ENCODE peak calls at places on chromosomes 4 and X, in seven cellular contexts. One of them, this sample, is unnamed.

GRCh38 chr4:128757712-128758111 is 51.8 kb upstream of the JADE1 start:
- DNase-seq in activated CD4-positive, alpha-beta memory T cell treated with anti-CD3 and anti-CD28 coated beads, Interleukin-2, amount 10 ng/mL, durations not matched to agents 7 days and 5 days: no peak
- DNase-seq in activated naive CD4-positive, alpha-beta T cell treated with anti-CD3 and anti-CD28 coated beads, Interleukin-2, amount 50 U/mL, for 16 hours: no peak
- DNase-seq in memory B cell: no peak
- DNase-seq in stromal cell of bone marrow: no peak
- DNase-seq in adrenal gland: peak
- DNase-seq in T-helper 1 cell: no peak
- DNase-seq in this sample: no peak

GRCh38 chr4:63459329-63459728 is 949.9 kb downstream of the TECRL start:
- DNase-seq in activated CD4-positive, alpha-beta memory T cell treated with anti-CD3 and anti-CD28 coated beads, Interleukin-2, amount 10 ng/mL, durations not matched to agents 7 days and 5 days: no peak
- DNase-seq in activated naive CD4-positive, alpha-beta T cell treated with anti-CD3 and anti-CD28 coated beads, Interleukin-2, amount 50 U/mL, for 16 hours: no peak
- DNase-seq in memory B cell: no peak
- DNase-seq in stromal cell of bone marrow: no peak
- DNase-seq in adrenal gland: no peak
- DNase-seq in T-helper 1 cell: no peak
- DNase-seq in this sample: no peak

GRCh38 chr4:138576684-138577083 is 334.5 kb upstream of the SLC7A11 start:
- DNase-seq in activated CD4-positive, alpha-beta memory T cell treated with anti-CD3 and anti-CD28 coated beads, Interleukin-2, amount 10 ng/mL, durations not matched to agents 7 days and 5 days: no peak
- DNase-seq in activated naive CD4-positive, alpha-beta T cell treated with anti-CD3 and anti-CD28 coated beads, Interleukin-2, amount 50 U/mL, for 16 hours: no peak
- DNase-seq in memory B cell: no peak
- DNase-seq in stromal cell of bone marrow: no peak
- DNase-seq in adrenal gland: no peak
- DNase-seq in T-helper 1 cell: no peak
- DNase-seq in this sample: no peak

GRCh38 chr4:13580018-13580417 is 35.7 kb upstream of the NKX3-2 start:
- DNase-seq in activated CD4-positive, alpha-beta memory T cell treated with anti-CD3 and anti-CD28 coated beads, Interleukin-2, amount 10 ng/mL, durations not matched to agents 7 days and 5 days: no peak
- DNase-seq in activated naive CD4-positive, alpha-beta T cell treated with anti-CD3 and anti-CD28 coated beads, Interleukin-2, amount 50 U/mL, for 16 hours: no peak
- DNase-seq in memory B cell: no peak
- DNase-seq in stromal cell of bone marrow: no peak
- DNase-seq in adrenal gland: no peak
- DNase-seq in T-helper 1 cell: no peak
- DNase-seq in this sample: no peak

GRCh38 chr4:88275516-88275915 is 8.8 kb downstream of the PPM1K start:
- DNase-seq in activated CD4-positive, alpha-beta memory T cell treated with anti-CD3 and anti-CD28 coated beads, Interleukin-2, amount 10 ng/mL, durations not matched to agents 7 days and 5 days: no peak
- DNase-seq in activated naive CD4-positive, alpha-beta T cell treated with anti-CD3 and anti-CD28 coated beads, Interleukin-2, amount 50 U/mL, for 16 hours: no peak
- DNase-seq in memory B cell: peak
- DNase-seq in stromal cell of bone marrow: peak
- DNase-seq in adrenal gland: no peak
- DNase-seq in T-helper 1 cell: no peak
- DNase-seq in this sample: no peak

GRCh38 chrX:110477593-110478228 is 119.1 kb downstream of the RTL9 start:
- DNase-seq in activated CD4-positive, alpha-beta memory T cell treated with anti-CD3 and anti-CD28 coated beads, Interleukin-2, amount 10 ng/mL, durations not matched to agents 7 days and 5 days: no peak
- DNase-seq in activated naive CD4-positive, alpha-beta T cell treated with anti-CD3 and anti-CD28 coated beads, Interleukin-2, amount 50 U/mL, for 16 hours: no peak
- DNase-seq in memory B cell: no peak
- DNase-seq in stromal cell of bone marrow: peak
- DNase-seq in adrenal gland: no peak
- DNase-seq in T-helper 1 cell: no peak
- DNase-seq in this sample: no peak

GRCh38 chrX:105973387-105973739 is 65.2 kb downstream of the SERPINA7 start:
- DNase-seq in activated CD4-positive, alpha-beta memory T cell treated with anti-CD3 and anti-CD28 coated beads, Interleukin-2, amount 10 ng/mL, durations not matched to agents 7 days and 5 days: no peak
- DNase-seq in activated naive CD4-positive, alpha-beta T cell treated with anti-CD3 and anti-CD28 coated beads, Interleukin-2, amount 50 U/mL, for 16 hours: no peak
- DNase-seq in memory B cell: no peak
- DNase-seq in stromal cell of bone marrow: no peak
- DNase-seq in adrenal gland: no peak
- DNase-seq in T-helper 1 cell: no peak
- DNase-seq in this sample: no peak

GRCh38 chr4:163063891-163064290 is 102.8 kb downstream of the NAF1 start:
- DNase-seq in activated CD4-positive, alpha-beta memory T cell treated with anti-CD3 and anti-CD28 coated beads, Interleukin-2, amount 10 ng/mL, durations not matched to agents 7 days and 5 days: no peak
- DNase-seq in activated naive CD4-positive, alpha-beta T cell treated with anti-CD3 and anti-CD28 coated beads, Interleukin-2, amount 50 U/mL, for 16 hours: no peak
- DNase-seq in memory B cell: no peak
- DNase-seq in stromal cell of bone marrow: peak
- DNase-seq in adrenal gland: peak
- DNase-seq in T-helper 1 cell: no peak
- DNase-seq in this sample: no peak

GRCh38 chrX:71178908-71179307 is 34.3 kb downstream of the NLGN3 start:
- DNase-seq in activated CD4-positive, alpha-beta memory T cell treated with anti-CD3 and anti-CD28 coated beads, Interleukin-2, amount 10 ng/mL, durations not matched to agents 7 days and 5 days: peak
- DNase-seq in activated naive CD4-positive, alpha-beta T cell treated with anti-CD3 and anti-CD28 coated beads, Interleukin-2, amount 50 U/mL, for 16 hours: peak
- DNase-seq in memory B cell: peak
- DNase-seq in stromal cell of bone marrow: peak
- DNase-seq in adrenal gland: peak
- DNase-seq in T-helper 1 cell: peak
- DNase-seq in this sample: peak